ENCODE peak calls at places on chromosome 4, in nine cellular contexts. G, A, N, R, E, F, C, B and M are unnamed samples.

GRCh38 chr4:80208606-80209005 is 11.3 kb downstream of the PRDM8 start:
- DNase-seq in F (no peak), G (no peak), B (no peak), A (no peak), N (no peak), C (no peak), R (no peak), E (no peak), M (no peak)

GRCh38 chr4:174398728-174399127 is 115.0 kb downstream of the CEP44 start:
- DNase-seq in A (no peak), G (peak; percentile 51), N (no peak), C (peak; percentile 77), R (no peak), B (no peak), F (no peak), E (no peak), M (no peak)

GRCh38 chr4:89563431-89563830 is 255.8 kb upstream of the GPRIN3 start:
- DNase-seq in E (no peak), R (no peak), N (no peak), F (no peak), C (no peak), G (no peak), B (no peak), A (no peak), M (no peak)

GRCh38 chr4:27087306-27088045 is 226.8 kb downstream of the STIM2 start:
- DNase-seq in G (no peak), F (no peak), R (no peak), N (no peak), A (no peak), E (no peak), C (no peak), B (no peak), M (no peak)

GRCh38 chr4:148068065-148068911 is 336.4 kb downstream of the ARHGAP10 start:
- DNase-seq in F (peak; percentile 73), A (no peak), C (no peak), G (no peak), R (no peak), B (no peak), E (no peak), N (no peak), M (no peak)

GRCh38 chr4:128583753-128584712 is 225.5 kb upstream of the JADE1 start:
- DNase-seq in N (no peak), C (no peak), F (peak; percentile 61), G (no peak), A (no peak), B (no peak), E (peak; percentile 95), R (no peak), M (peak; percentile 90)

GRCh38 chr4:1471443-1472147 is 65.4 kb upstream of the NKX1-1 start:
- DNase-seq in B (peak; percentile 7), G (no peak), C (no peak), F (peak; percentile 37), A (peak; percentile 54), E (no peak), R (no peak), N (no peak), M (no peak)

GRCh38 chr4:108793413-108793812 is 30.6 kb upstream of the ETNPPL start:
- DNase-seq in F (no peak), B (no peak), E (no peak), A (no peak), N (no peak), C (no peak), G (no peak), R (no peak), M (no peak)

GRCh38 chr4:147286846-147287587 is 193.9 kb upstream of the EDNRA start:
- DNase-seq in F (no peak), A (no peak), E (no peak), N (no peak), R (no peak), G (no peak), C (no peak), B (no peak), M (no peak)

GRCh38 chr4:173529505-173530325 is at the start of gene HAND2:
- DNase-seq in R (peak; percentile 81), A (no peak), E (peak; percentile 57), G (peak; percentile 52), F (peak; percentile 91), B (peak; percentile 93), N (peak; percentile 63), C (no peak), M (no peak)

GRCh38 chr4:123034023-123034422 is 111.6 kb upstream of the NUDT6 start:
- DNase-seq in G (no peak), R (no peak), A (no peak), E (no peak), N (no peak), B (no peak), F (no peak), C (peak; percentile 46), M (no peak)

GRCh38 chr4:148573284-148573683 is 131.1 kb upstream of the NR3C2 start:
- DNase-seq in F (no peak), R (no peak), A (no peak), N (no peak), E (no peak), G (no peak), C (no peak), B (no peak), M (no peak)

GRCh38 chr4:41815478-41815877 is 67.0 kb upstream of the PHOX2B start:
- DNase-seq in A (no peak), E (no peak), R (no peak), G (no peak), F (no peak), C (no peak), B (no peak), N (no peak), M (no peak)

GRCh38 chr4:138410266-138410665 is 168.1 kb upstream of the SLC7A11 start:
- DNase-seq in G (no peak), F (no peak), N (no peak), E (no peak), A (no peak), R (no peak), C (no peak), B (no peak), M (no peak)

GRCh38 chr4:121155893-121156292 is 8.2 kb downstream of the TNIP3 start:
- DNase-seq in N (no peak), R (no peak), A (no peak), F (peak; percentile 4), C (peak; percentile 85), G (peak; percentile 74), B (no peak), E (no peak), M (no peak)

GRCh38 chr4:146029147-146029546 is 90.5 kb upstream of the ZNF827 start:
- DNase-seq in E (no peak), C (no peak), A (no peak), N (no peak), R (no peak), G (no peak), F (no peak), B (no peak), M (no peak)

DNA sequence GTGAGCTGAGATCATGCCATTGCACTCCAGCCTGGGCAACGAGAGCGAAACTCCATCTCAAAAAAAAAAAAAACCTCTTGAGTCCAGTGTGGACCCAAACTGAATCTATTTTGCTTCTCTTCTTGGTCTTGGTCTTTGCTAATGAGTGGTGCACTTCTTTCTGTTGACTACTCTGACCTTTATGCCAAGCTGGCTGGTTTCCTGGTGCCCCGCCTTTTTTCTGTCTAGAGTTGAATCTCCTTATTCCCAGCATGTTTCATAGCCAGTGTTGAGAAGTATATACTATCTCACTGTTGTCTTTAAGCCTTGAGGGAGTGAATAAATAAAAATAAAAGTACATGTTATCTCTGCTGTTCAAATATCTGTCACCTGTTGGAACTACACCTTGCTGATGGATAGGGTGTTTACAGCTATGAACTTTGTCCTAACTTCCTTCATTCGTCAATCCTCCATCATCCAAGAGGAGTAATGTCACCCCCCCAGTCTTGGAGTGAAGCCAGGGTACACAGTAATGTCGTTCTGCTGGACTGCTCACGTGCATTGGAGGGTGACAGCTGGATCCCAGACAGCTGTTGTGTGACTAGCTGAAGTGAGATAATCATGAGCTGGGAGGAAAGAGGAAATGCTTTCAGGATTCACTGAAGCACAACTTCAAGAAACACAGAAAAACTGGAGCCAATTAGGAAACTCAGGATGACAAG is 99.3 kb upstream of the PRKG2 start:
- DNase-seq in C (peak; percentile 55), E (peak; percentile 78), F (no peak), G (peak; percentile 1), B (no peak), A (no peak), N (peak; percentile 98), R (no peak), M (no peak)
- H3K27ac ChIP-seq in C (no peak overlapping the region), E (no peak overlapping the region), F (no peak overlapping the region), G (no peak overlapping the region), B (no peak overlapping the region), A (no peak overlapping the region), N (peak overlapping the region; percentile 63), R (no peak overlapping the region), M (no peak overlapping the region)

DNA sequence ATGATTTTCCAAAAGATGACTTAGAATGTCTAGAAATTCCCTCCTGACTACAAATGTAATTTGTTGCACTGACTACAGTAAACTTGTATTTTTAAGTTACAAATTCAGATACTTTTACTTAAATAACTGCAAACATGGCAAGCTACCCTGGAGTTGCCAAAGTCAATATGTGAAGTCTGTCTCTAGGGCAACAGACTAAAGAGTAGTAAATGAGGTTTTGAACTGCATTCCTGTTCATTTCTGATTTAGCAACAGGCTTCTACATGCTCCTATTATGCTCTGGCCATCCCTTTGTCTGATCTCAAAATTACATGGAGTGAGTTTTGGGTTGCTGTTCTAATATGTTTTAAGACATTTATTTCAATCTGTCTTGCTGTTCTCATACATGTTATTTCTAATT is 26.9 kb downstream of the SH3RF1 start:
- DNase-seq in B (no peak), N (no peak), R (no peak), G (peak; percentile 32), A (no peak), F (no peak), E (no peak), C (peak; percentile 62), M (no peak)
- H3K27ac ChIP-seq in B (no peak overlapping the region), N (no peak overlapping the region), R (no peak overlapping the region), G (peak overlapping the region; percentile 69), A (peak overlapping the region; percentile 53), F (no peak overlapping the region), E (no peak overlapping the region), C (peak overlapping the region; percentile 60), M (no peak overlapping the region)

DNA sequence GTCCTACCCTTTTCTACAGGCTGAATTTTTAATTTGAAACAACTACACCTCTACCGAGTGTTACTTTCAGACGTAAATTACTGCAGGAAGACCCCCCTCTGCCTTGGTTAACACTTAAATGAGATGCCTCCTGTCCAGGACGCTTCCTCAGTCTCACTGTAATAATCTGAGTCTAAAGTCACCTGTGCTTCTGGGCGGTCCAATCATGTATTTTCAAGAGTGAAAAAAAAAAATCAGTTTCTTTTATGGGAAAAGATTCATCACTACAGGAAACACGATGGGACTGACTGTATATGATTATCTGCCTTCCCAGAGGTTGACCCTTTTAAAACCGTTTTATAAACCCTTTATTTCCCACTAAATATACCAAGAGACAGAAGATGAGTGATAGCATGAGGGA is 776 bp downstream of the RBM47 start:
- DNase-seq in R (no peak), N (peak; percentile 36), G (no peak), A (no peak), E (no peak), F (no peak), B (no peak), C (no peak), M (no peak)
- H3K27ac ChIP-seq in R (peak overlapping the region; percentile 84), N (peak overlapping the region; percentile 92), G (peak overlapping the region; percentile 98), A (peak overlapping the region; percentile 68), E (peak overlapping the region; percentile 84), F (no peak overlapping the region), B (no peak overlapping the region), C (no peak overlapping the region), M (no peak overlapping the region)

DNA sequence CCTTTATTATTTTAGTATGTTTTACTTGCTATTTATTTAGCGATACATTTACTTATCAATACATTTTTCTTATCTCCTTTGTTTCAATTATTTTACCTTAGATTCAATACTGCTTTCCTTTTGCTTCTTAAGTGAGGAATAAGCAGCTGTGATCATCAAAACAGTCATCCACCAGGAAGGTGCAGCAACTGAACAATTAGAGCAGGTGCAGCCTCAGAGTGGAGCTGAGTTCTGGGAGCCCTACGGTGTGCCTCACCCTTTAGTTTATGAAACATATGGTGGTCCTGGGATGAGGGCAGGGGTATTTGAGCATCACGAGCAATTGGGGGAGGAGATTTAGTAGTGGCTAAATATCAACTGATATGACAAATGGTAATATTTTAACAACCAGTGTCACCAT is 111.0 kb downstream of the FRYL start:
- DNase-seq in B (no peak), A (no peak), R (no peak), F (no peak), C (no peak), E (no peak), G (no peak), N (no peak), M (no peak)
- H3K27ac ChIP-seq in B (no peak overlapping the region), A (peak overlapping the region; percentile 64), R (no peak overlapping the region), F (no peak overlapping the region), C (no peak overlapping the region), E (no peak overlapping the region), G (no peak overlapping the region), N (peak overlapping the region; percentile 77), M (peak overlapping the region; percentile 84)